ENCODE peak calls at places on chromosomes 11 and 22, in four cellular contexts. B is H1, Z is SK-N-SH, W is HepG2. G is an unnamed sample.

GRCh38 chr22:42742940-42743339 is 22.3 kb upstream of the A4GALT start:
- DNase-seq in W (no peak), Z (no peak), B (peak), G (no peak)

GRCh38 chr22:38955250-38955775 is 2.1 kb upstream of the APOBEC3A start:
- DNase-seq in B (no peak), Z (no peak), W (no peak), G (no peak)

GRCh38 chr11:76588455-76589325 is 81.9 kb downstream of the LRRC32 start:
- DNase-seq in W (no peak), Z (peak), B (no peak), G (no peak)

GRCh38 chr11:12015486-12015885 is 7.1 kb upstream of the DKK3 start:
- DNase-seq in B (no peak), W (no peak), Z (no peak), G (no peak)

GRCh38 chr22:20531404-20532181 is 24.2 kb downstream of the MED15 start:
- DNase-seq in W (peak), B (no peak), Z (peak), G (no peak)

GRCh38 chr11:65953471-65953870 is 8.1 kb upstream of the SART1 start:
- DNase-seq in B (no peak), Z (peak), W (no peak), G (no peak)

GRCh38 chr22:34814260-34814659 is 251.7 kb upstream of the ISX start:
- DNase-seq in Z (no peak), B (no peak), W (peak), G (no peak)

GRCh38 chr11:73958521-73959141 is 7.8 kb downstream of the DNAJB13 start:
- DNase-seq in W (no peak), Z (no peak), B (no peak), G (no peak)

GRCh38 chr22:47918276-47918928 is 1156.0 kb downstream of the TBC1D22A start:
- DNase-seq in Z (no peak), B (no peak), W (no peak), G (peak)

GRCh38 chr22:31300896-31301295 is 8.6 kb upstream of the PIK3IP1 start:
- DNase-seq in W (peak), B (no peak), Z (no peak), G (no peak)

GRCh38 chr22:41052661-41053490 is 39.5 kb upstream of the EP300 start:
- DNase-seq in Z (no peak), B (no peak), W (peak), G (no peak)

GRCh38 chr11:109641549-109641948 is 219.6 kb downstream of the C11orf87 start:
- DNase-seq in B (no peak), W (peak), Z (no peak), G (no peak)

GRCh38 chr11:118633979-118634378 is 26.6 kb downstream of the PHLDB1 start:
- DNase-seq in Z (no peak), B (no peak), W (no peak), G (no peak)

GRCh38 chr11:133712235-133712634 is 133.1 kb downstream of the SPATA19 start:
- DNase-seq in Z (no peak), W (no peak), B (no peak), G (no peak)

GRCh38 chr22:31995046-31995445 is 48.0 kb upstream of the SLC5A1 start:
- DNase-seq in Z (no peak), W (no peak), B (no peak), G (no peak)

GRCh38 chr11:67499808-67500793 is 5.1 kb downstream of the PITPNM1 start:
- DNase-seq in Z (no peak), W (no peak), B (peak), G (no peak)

GRCh38 chr11:70568504-70569172 is 170.3 kb downstream of the CTTN start:
- DNase-seq in B (peak), Z (peak), W (no peak), G (no peak)

GRCh38 chr11:64842366-64842759 is 2.1 kb downstream of the CDC42BPG start:
- DNase-seq in W (no peak), Z (no peak), B (no peak), G (no peak)

GRCh38 chr22:37186228-37186996 is 1.6 kb downstream of the C1QTNF6 start:
- DNase-seq in W (peak), B (peak), Z (peak), G (peak)

GRCh38 chr11:118398797-118399564 is 2.4 kb upstream of the ATP5MG start:
- DNase-seq in Z (no peak), W (no peak), B (no peak), G (no peak)

GRCh38 chr11:67353317-67354313 is at the start of gene POLD4:
- DNase-seq in Z (peak), B (peak), W (peak), G (peak)

GRCh38 chr11:2562181-2562581 is 117.4 kb downstream of the KCNQ1 start:
- DNase-seq in Z (no peak), W (peak), B (no peak), G (no peak)

GRCh38 chr22:31136155-31136554 is 4.2 kb downstream of the PLA2G3 start:
- DNase-seq in B (no peak), Z (no peak), W (no peak), G (no peak)

GRCh38 chr22:42270178-42270511 is 308 bp downstream of the TCF20 start:
- DNase-seq in W (no peak), B (peak), Z (no peak), G (no peak)

GRCh38 chr11:128840783-128841182 is 26.3 kb downstream of the KCNJ1 start:
- DNase-seq in B (no peak), W (no peak), Z (no peak), G (no peak)

GRCh38 chr11:124517314-124517713 is 26.1 kb downstream of the OR8B12 start:
- DNase-seq in Z (no peak), B (no peak), W (no peak), G (no peak)

GRCh38 chr11:8767466-8768142 is 85.0 kb downstream of the RPL27A start:
- DNase-seq in Z (no peak), W (no peak), B (no peak), G (no peak)

GRCh38 chr11:131378931-131379330 is 8.5 kb downstream of the NTM start:
- DNase-seq in B (no peak), W (no peak), Z (no peak), G (peak)
- TF ChIP-seq TCF12 in B (no peak), W (no peak), Z (no peak), G (no peak)

GRCh38 chr11:100789500-100789899 is 102.4 kb downstream of the ARHGAP42 start:
- DNase-seq in W (peak), Z (no peak), B (no peak), G (no peak)
- TF ChIP-seq TCF12 in W (no peak), Z (no peak), B (no peak), G (no peak)

DNA sequence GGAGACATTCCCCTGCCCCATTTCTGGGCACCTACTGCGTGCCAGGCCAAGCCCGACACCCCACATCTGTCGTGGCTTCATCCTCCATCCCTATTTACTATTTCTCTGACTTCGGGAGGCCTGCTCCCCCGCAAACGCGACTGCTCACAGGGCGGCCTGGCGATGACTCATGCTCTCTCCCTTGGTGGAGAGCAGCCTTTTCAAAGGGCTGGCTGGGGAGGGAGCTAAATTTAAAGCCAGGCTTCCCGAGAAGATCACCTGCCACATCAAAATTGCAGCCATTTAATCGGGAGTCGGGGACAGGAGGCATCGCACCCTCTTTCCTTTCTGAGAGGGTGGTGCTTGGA is 24.9 kb upstream of the SHISAL1 start:
- DNase-seq in Z (no peak), B (no peak), W (no peak), G (no peak)
- TF ChIP-seq TCF12 in Z (no peak), B (no peak), W (no peak), G (no peak)

DNA sequence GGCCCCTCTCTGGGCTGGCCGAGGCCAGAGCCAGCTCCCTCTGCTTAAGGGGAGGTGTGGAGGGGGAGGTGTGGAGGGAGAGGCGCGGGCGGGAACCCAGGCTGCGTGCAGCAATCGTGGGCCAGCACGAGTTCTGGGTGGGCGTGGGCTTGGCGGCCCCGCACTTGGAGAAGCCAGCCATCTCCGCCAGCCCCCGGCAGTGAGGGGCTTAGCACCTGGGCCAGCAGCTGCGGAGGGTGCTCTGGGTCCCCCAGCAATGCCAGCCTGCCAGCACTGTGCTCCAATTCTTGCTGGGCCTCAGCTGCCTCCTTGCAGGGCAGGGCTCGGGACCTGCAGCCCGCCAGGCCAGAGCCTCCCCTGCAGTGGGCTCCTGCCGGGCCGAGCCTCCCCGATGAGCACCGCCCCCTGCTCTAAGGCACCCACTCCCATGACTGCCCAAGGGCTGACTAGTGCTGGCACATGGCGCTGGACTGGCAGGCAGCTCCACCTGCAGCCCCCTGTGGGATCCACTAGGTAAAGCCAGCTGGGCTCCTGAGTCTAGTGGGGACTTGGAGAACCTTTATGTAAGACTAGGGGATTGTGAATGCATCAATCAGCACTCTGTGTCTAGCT is 96.7 kb upstream of the OR9G4 start:
- DNase-seq in W (no peak), Z (no peak), B (no peak), G (no peak)
- TF ChIP-seq TCF12 in W (no peak), Z (no peak), B (no peak), G (no peak)

DNA sequence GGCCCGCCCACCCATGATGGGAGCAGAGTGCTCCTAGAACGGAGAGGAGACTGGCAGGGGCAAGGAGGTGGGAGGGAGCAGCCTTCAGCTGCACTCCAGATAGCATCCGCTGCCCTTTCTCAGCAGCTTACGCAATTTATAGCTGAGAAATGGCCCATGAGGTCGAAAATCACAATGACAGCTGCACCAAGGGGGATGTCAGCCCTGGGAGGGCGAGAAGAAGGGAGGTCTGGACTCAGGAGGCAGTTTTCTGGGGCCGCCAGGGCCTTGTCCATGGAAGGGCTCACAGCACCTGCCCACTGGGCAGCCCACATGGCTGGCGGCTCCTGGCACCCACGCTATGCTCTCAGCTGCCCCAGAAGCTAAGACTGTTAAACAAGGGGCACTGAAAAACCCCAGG is 17.6 kb upstream of the MOB2 start:
- DNase-seq in Z (no peak), W (no peak), B (no peak), G (no peak)
- TF ChIP-seq TCF12 in Z (no peak), W (no peak), B (no peak), G (no peak)

GRCh38 chr11:13073119-13073981 is 64.2 kb downstream of the RASSF10 start:
- DNase-seq in W (peak), Z (no peak), B (no peak), G (peak)
- TF ChIP-seq TCF12 in W (no peak), Z (no peak), B (no peak), G (no peak)